ENCODE peak calls at places on chromosomes 11 and 22, in five cellular contexts. C is endodermal cell; F is neural progenitor cell; W is CD4-positive, CD25-positive, alpha-beta regulatory T cell; S is heart left ventricle. M is an unnamed sample. For H3K36me3 and H3K27me3, the result is how much of the 10 kb centered on the place peaks cover.

GRCh38 chr11:12680246-12680939 is 6.2 kb downstream of the TEAD1 start:
- DNase-seq in C (peak), F (peak), W (peak), S (peak), M (peak)

GRCh38 chr11:89529619-89530018 is 38.4 kb upstream of the NOX4 start:
- DNase-seq in C (no peak), F (no peak), W (no peak), S (no peak), M (no peak)

GRCh38 chr22:21685164-21685513 is 19.3 kb downstream of the PPIL2 start:
- DNase-seq in C (no peak), F (no peak), W (no peak), S (no peak), M (no peak)

GRCh38 chr11:66856496-66857233 is at the start of gene LRFN4:
- DNase-seq in C (no peak), F (peak), W (peak), S (peak), M (peak)

GRCh38 chr11:69005183-69005630 is 7.8 kb downstream of the MRGPRF start:
- DNase-seq in C (peak), F (no peak), W (no peak), S (no peak), M (peak)

GRCh38 chr11:68118753-68119448 is 2.3 kb downstream of the CHKA start:
- DNase-seq in C (no peak), F (peak), W (no peak), S (no peak), M (no peak)

GRCh38 chr11:102139081-102139498 is 28.8 kb downstream of the YAP1 start:
- DNase-seq in C (no peak), F (no peak), W (no peak), S (peak), M (no peak)

GRCh38 chr11:64809781-64810241 is 540 bp downstream of the MEN1 start:
- DNase-seq in C (peak), F (peak), W (no peak), S (no peak), M (peak)

GRCh38 chr11:117872962-117873827 is 3.3 kb downstream of the FXYD6 start:
- DNase-seq in C (no peak), F (no peak), W (peak), S (no peak), M (no peak)

GRCh38 chr11:16195659-16196058 is 160.7 kb downstream of the SOX6 start:
- DNase-seq in C (no peak), F (no peak), W (no peak), S (no peak), M (no peak)

GRCh38 chr22:47032091-47032943 is 269.9 kb downstream of the TBC1D22A start:
- DNase-seq in C (no peak), F (no peak), W (no peak), S (no peak), M (no peak)

GRCh38 chr22:38021201-38021600 is 36.0 kb upstream of the PICK1 start:
- DNase-seq in C (no peak), F (no peak), W (no peak), S (no peak), M (no peak)

GRCh38 chr11:72778535-72779494 is 15.0 kb downstream of the STARD10 start:
- DNase-seq in C (peak), F (no peak), W (no peak), S (no peak), M (no peak)

GRCh38 chr22:46845281-46846153 is 83.1 kb downstream of the TBC1D22A start:
- DNase-seq in C (peak), F (no peak), W (no peak), S (no peak), M (peak)

GRCh38 chr11:127639916-127640315 is 639.3 kb upstream of the KIRREL3 start:
- DNase-seq in C (no peak), F (no peak), W (no peak), S (no peak), M (no peak)

GRCh38 chr11:47396049-47396320 is 12.4 kb upstream of the SLC39A13 start:
- DNase-seq in C (no peak), F (peak), W (no peak), S (no peak), M (no peak)

GRCh38 chr11:127458561-127458960 is 458.0 kb upstream of the KIRREL3 start:
- DNase-seq in C (peak), F (no peak), W (no peak), S (no peak), M (no peak)

GRCh38 chr11:110092577-110093406 is at the start of gene ZC3H12C:
- DNase-seq in C (peak), F (peak), W (peak), S (peak), M (peak)

GRCh38 chr22:17972385-17973181 is 51.8 kb downstream of the MICAL3 start:
- DNase-seq in C (no peak), F (peak), W (no peak), S (no peak), M (peak)

GRCh38 chr22:22026157-22026831 is 43.7 kb upstream of the TOP3B start:
- DNase-seq in C (no peak), F (no peak), W (no peak), S (no peak), M (no peak)

GRCh38 chr11:32081129-32081641 is 9.7 kb upstream of the RCN1 start:
- DNase-seq in C (no peak), F (no peak), W (no peak), S (peak), M (no peak)

GRCh38 chr11:98545544-98546175 is 475.1 kb upstream of the CNTN5 start:
- DNase-seq in C (no peak), F (no peak), W (no peak), S (no peak), M (no peak)

GRCh38 chr11:64524534-64525042 is 66.4 kb upstream of the SLC22A12 start:
- DNase-seq in C (no peak), F (no peak), W (no peak), S (no peak), M (no peak)

GRCh38 chr11:58394195-58394594 is 12.5 kb downstream of the OR5B3 start:
- DNase-seq in C (no peak), F (no peak), W (no peak), S (no peak), M (no peak)

GRCh38 chr22:20864186-20864908 is 5.5 kb downstream of the SNAP29 start:
- DNase-seq in C (no peak), F (no peak), W (no peak), S (no peak), M (no peak)

GRCh38 chr22:22484023-22484422 is 24.5 kb downstream of the ZNF280B start:
- DNase-seq in C (no peak), F (no peak), W (no peak), S (no peak), M (no peak)

GRCh38 chr22:31289335-31289734 is 3.0 kb downstream of the PIK3IP1 start:
- DNase-seq in C (no peak), F (no peak), W (peak), S (no peak), M (no peak)

GRCh38 chr11:64549969-64550368 is 41.1 kb upstream of the SLC22A12 start:
- DNase-seq in C (no peak), F (no peak), W (no peak), S (no peak), M (no peak)

GRCh38 chr22:29167032-29167911 is 38.4 kb upstream of the EMID1 start:
- DNase-seq in C (peak), F (no peak), W (no peak), S (no peak), M (no peak)

GRCh38 chr11:58958500-58958899 is 19.2 kb downstream of the GLYATL1 start:
- DNase-seq in C (peak), F (peak), W (peak), S (no peak), M (peak)

GRCh38 chr11:7548659-7549283 is 35.0 kb downstream of the PPFIBP2 start:
- DNase-seq in C (peak), F (peak), W (peak), S (no peak), M (peak)

GRCh38 chr11:8333431-8334401 is 70.0 kb upstream of the LMO1 start:
- DNase-seq in C (peak), F (peak), W (no peak), S (no peak), M (peak)

GRCh38 chr11:48025293-48025982 is 45.1 kb downstream of the PTPRJ start:
- DNase-seq in C (no peak), F (peak), W (no peak), S (no peak), M (no peak)

GRCh38 chr22:46813816-46814597 is 51.6 kb downstream of the TBC1D22A start:
- DNase-seq in C (no peak), F (no peak), W (no peak), S (no peak), M (peak)

GRCh38 chr11:85718991-85719807 is 33.2 kb upstream of the CCDC89 start:
- DNase-seq in C (peak), F (peak), W (no peak), S (peak), M (peak)

GRCh38 chr22:21450320-21450831 is 16.8 kb upstream of the TMEM191C start:
- DNase-seq in C (peak), F (peak), W (no peak), S (no peak), M (peak)

GRCh38 chr11:120719348-120719747 is 207.8 kb downstream of the GRIK4 start:
- DNase-seq in C (peak), F (no peak), W (no peak), S (no peak), M (no peak)

GRCh38 chr22:45518580-45518991 is 15.9 kb downstream of the FBLN1 start:
- DNase-seq in C (no peak), F (no peak), W (no peak), S (no peak), M (no peak)
- H3K36me3 ChIP-seq in C (half or more), F (under half), W (under half), S (under half), M (under half)

DNA sequence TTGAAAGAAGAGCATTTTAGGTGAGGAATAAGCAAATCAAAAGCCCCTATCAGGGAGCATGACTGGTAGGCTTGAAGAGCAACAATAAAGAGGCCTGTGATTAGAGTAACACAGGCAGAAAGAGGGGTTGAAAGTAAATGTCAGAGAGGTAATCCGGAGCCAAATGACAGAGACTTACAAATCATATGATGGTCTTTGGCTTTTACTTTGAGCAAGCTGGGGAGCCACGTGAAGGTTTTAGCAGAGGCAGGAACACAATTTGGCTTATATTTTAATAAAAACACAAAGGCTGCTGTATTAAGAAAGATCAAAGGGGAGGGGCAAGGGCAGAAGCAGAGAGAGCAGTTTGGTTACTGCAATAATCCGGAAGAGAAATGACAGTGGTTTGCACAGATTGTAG is 12.8 kb upstream of the NARS2 start:
- DNase-seq in C (no peak), F (no peak), W (no peak), S (no peak), M (no peak)
- H3K4me3 ChIP-seq in C (peak), F (no peak), W (no peak), S (no peak), M (no peak)

GRCh38 chr11:134017773-134018430 is 51.0 kb upstream of the JAM3 start:
- DNase-seq in C (no peak), F (no peak), W (no peak), S (no peak), M (peak)

GRCh38 chr11:134021326-134021725 is 47.5 kb upstream of the JAM3 start:
- DNase-seq in C (no peak), F (no peak), W (no peak), S (no peak), M (no peak)

GRCh38 chr11:134022748-134023147 is 46.1 kb upstream of the JAM3 start:
- DNase-seq in C (no peak), F (no peak), W (no peak), S (no peak), M (no peak)

GRCh38 chr11:134019500-134019899 is 49.4 kb upstream of the JAM3 start:
- DNase-seq in C (no peak), F (no peak), W (no peak), S (no peak), M (peak)

DNA sequence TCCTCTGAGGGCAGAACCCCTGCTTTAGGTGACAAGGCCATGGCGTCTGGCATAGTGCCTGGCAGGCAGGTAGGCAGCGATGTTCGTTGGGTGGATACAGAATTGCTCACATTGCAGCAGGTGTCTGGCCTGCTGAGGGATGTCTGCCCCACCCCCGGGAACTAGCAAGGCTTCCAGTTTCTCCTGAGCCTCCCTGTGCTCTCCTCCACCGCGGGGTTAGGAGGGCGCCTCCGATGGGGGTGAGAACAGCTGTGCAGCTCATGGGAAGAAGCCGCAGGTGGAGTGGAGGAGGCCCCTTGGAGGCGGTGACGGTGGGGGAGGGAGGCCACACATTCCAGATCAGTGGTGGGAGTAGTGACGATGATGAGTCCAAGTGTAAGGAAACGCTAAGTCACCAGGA is 48.3 kb upstream of the JAM3 start:
- DNase-seq in C (no peak), F (no peak), W (no peak), S (no peak), M (peak)
- H3K27me3 ChIP-seq in C (under half), F (under half), W (under half), S (under half), M (under half)

GRCh38 chr22:19398206-19398605 is 33.3 kb downstream of the HIRA start:
- DNase-seq in C (no peak), F (no peak), W (no peak), S (no peak), M (no peak)
- H3K36me3 ChIP-seq in C (half or more), F (under half), W (half or more), S (half or more), M (under half)

GRCh38 chr22:43302462-43303109 is 40.6 kb downstream of the SCUBE1 start:
- DNase-seq in C (no peak), F (no peak), W (no peak), S (no peak), M (no peak)
- H3K4me3 ChIP-seq in C (no peak), F (no peak), W (no peak), S (no peak), M (no peak)

DNA sequence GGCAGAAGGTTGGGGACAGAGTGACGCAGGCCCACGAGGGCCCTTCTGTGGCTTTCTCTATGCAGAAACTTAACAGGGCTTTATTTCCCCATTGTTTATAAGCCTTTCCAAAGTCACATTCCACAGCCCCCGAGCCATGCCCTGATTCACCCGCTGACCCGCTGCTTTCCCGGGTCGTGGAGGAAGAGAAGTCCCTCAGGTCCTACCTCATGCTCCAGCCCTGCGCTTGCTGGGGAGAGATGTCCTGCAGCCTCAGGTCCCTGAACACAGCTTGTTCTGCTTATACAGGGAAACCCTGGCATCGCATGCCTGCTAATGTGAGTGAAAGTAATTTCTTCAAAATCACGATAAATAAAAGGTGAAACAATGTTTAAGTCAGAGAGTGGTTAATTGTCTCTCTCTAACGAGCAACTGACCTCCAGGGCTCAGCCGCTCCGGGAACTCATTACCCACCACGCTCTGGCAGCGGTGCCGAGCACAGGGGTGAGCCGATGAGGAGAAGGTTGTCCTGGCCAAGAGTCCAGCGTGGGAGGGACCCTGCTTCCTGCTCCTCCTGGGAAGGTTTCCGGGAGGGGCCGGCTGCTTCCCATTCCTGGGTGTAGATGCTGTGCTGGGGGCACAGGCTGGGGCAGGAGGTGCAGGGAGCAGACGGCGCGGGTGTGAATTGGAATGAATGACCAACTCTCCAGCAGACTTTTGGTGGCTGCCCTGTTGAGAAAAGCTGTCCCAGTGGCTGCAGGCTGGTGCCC is 595.2 kb downstream of the BRD1 start:
- DNase-seq in C (no peak), F (peak), W (no peak), S (no peak), M (peak)
- H3K27me3 ChIP-seq in C (under half), F (under half), W (under half), S (under half), M (under half)

DNA sequence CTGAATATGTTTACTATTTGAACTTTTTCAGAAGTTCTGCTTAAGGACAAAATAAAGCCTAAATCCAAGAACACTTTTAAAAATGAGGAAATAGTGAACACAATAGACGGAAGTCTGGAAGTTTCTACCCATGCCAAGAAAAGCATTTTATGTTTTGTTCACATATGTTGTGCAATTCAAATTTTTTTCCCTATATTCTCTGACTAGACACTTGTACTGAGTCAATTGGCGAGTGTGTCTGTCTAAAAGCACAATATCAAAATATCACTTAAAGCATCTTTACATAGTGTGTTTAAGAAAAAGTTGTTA is 29.2 kb downstream of the INCENP start:
- DNase-seq in C (no peak), F (no peak), W (no peak), S (no peak), M (no peak)
- H3K36me3 ChIP-seq in C (under half), F (under half), W (under half), S (under half), M (under half)

DNA sequence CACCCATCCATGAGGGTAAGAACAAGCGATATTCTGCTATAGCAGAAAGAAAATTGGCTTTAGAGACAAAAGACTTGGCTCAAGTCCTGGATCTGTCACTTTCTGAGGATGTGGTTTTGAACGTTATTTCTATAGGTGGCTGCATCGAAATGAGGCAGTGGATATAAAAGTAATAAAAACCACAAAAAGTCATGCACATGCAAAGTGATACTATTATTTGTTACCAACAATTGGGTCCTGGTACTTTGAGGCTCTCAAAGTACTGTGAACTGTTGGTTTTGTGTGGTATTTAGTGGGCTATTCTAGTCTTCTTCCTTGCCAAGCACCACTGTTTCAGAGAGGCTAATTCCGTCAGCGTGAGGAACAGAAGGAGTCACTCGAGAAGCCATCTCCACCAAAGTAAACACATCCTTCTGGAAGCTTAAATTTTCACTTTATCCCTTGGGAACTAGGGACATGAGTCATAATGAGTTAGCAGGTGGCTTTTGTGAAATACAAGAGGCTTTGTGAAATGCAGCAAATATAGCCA is 13.1 kb downstream of the UBASH3B start:
- DNase-seq in C (no peak), F (no peak), W (peak), S (no peak), M (no peak)
- H3K4me3 ChIP-seq in C (no peak), F (no peak), W (peak), S (no peak), M (no peak)

DNA sequence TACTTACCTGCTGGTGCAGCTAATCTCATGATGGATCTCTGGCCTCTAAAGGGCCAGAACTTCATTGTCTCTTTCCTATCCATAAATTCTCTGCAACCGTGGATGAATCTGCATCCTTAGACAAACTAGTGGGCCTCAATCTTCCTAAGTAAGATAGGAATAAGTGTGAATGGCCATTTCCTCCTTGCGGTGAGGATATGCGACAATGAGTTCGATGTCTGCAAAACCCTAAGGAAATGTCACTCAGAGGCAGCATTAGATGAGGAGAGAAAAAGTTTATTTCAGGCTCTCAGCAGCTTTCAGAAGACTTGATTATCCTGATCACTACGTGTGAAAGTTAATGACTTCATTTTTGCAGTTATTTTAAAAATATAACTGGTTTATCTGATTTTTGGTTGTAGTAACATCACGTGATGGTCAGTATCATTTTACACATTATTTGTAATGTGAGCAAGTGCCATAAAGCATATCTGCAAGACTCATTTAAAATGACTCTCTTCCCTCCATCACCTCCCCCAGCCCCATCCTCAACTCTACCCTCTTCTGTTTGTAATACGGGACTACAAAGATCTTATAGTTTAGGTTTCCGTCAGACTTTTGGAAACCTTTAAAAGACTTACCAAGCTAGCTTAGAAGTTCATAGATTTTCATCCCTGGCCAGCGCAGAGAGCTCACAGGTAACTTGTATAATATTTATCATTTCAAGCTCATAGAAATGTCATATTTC is 10.2 kb downstream of the GRAP2 start:
- DNase-seq in C (no peak), F (no peak), W (no peak), S (no peak), M (no peak)
- H3K27me3 ChIP-seq in C (under half), F (under half), W (under half), S (under half), M (under half)

GRCh38 chr11:2950825-2951224 is 21.6 kb upstream of the PHLDA2 start:
- DNase-seq in C (no peak), F (no peak), W (no peak), S (no peak), M (no peak)
- H3K36me3 ChIP-seq in C (half or more), F (under half), W (half or more), S (half or more), M (half or more)